ENCODE peak calls at places on chromosomes 3 and 15, in eight cellular contexts. One of them, this sample, is unnamed.
A peak's percentile ranks its signal among the peaks of the same experiment; 100 is the strongest.

GRCh38 chr3:66073464-66074141 is 34.9 kb upstream of the MAGI1 start:
- DNase-seq in cardiac muscle cell: no peak
- DNase-seq in left lung: no peak
- DNase-seq in fibroblast of mammary gland: no peak
- DNase-seq in AG10803: no peak
- DNase-seq in GM23338: no peak
- DNase-seq in right lobe of liver: peak; percentile 77
- DNase-seq in neural progenitor cell: peak; percentile 17
- DNase-seq in this sample: peak; percentile 36

GRCh38 chr15:96348112-96349027 is 17.9 kb downstream of the NR2F2 start:
- DNase-seq in fibroblast of mammary gland: no peak
- DNase-seq in neural progenitor cell: peak; percentile 47
- DNase-seq in left lung: no peak
- DNase-seq in GM23338: peak; percentile 66
- DNase-seq in AG10803: no peak
- DNase-seq in cardiac muscle cell: no peak
- DNase-seq in right lobe of liver: no peak
- DNase-seq in this sample: peak; percentile 57

GRCh38 chr3:43180027-43180426 is 74.1 kb upstream of the POMGNT2 start:
- DNase-seq in fibroblast of mammary gland: peak; percentile 86
- DNase-seq in left lung: no peak
- DNase-seq in AG10803: peak; percentile 68
- DNase-seq in neural progenitor cell: no peak
- DNase-seq in cardiac muscle cell: peak; percentile 86
- DNase-seq in GM23338: no peak
- DNase-seq in right lobe of liver: no peak
- DNase-seq in this sample: peak; percentile 98

GRCh38 chr3:36700537-36701248 is 63.7 kb downstream of the DCLK3 start:
- DNase-seq in AG10803: peak; percentile 77
- DNase-seq in right lobe of liver: peak; percentile 52
- DNase-seq in fibroblast of mammary gland: peak; percentile 80
- DNase-seq in left lung: no peak
- DNase-seq in neural progenitor cell: peak; percentile 74
- DNase-seq in GM23338: peak; percentile 80
- DNase-seq in cardiac muscle cell: peak; percentile 86
- DNase-seq in this sample: peak; percentile 67

GRCh38 chr3:2838533-2839157 is 271.5 kb downstream of the IL5RA start:
- DNase-seq in AG10803: no peak
- DNase-seq in cardiac muscle cell: no peak
- DNase-seq in right lobe of liver: no peak
- DNase-seq in left lung: no peak
- DNase-seq in fibroblast of mammary gland: no peak
- DNase-seq in GM23338: no peak
- DNase-seq in neural progenitor cell: peak; percentile 28
- DNase-seq in this sample: no peak

GRCh38 chr3:144415492-144415891 is 443.9 kb downstream of the DIPK2A start:
- DNase-seq in fibroblast of mammary gland: no peak
- DNase-seq in right lobe of liver: no peak
- DNase-seq in left lung: no peak
- DNase-seq in AG10803: no peak
- DNase-seq in neural progenitor cell: no peak
- DNase-seq in cardiac muscle cell: no peak
- DNase-seq in GM23338: no peak
- DNase-seq in this sample: peak; percentile 3

GRCh38 chr3:31962801-31963205 is 18.3 kb downstream of the OSBPL10 start:
- DNase-seq in GM23338: no peak
- DNase-seq in left lung: no peak
- DNase-seq in right lobe of liver: no peak
- DNase-seq in neural progenitor cell: no peak
- DNase-seq in cardiac muscle cell: no peak
- DNase-seq in fibroblast of mammary gland: peak; percentile 59
- DNase-seq in AG10803: no peak
- DNase-seq in this sample: no peak

GRCh38 chr3:40451551-40451950 is 5.6 kb upstream of the RPL14 start:
- DNase-seq in fibroblast of mammary gland: no peak
- DNase-seq in neural progenitor cell: no peak
- DNase-seq in cardiac muscle cell: no peak
- DNase-seq in left lung: no peak
- DNase-seq in AG10803: no peak
- DNase-seq in right lobe of liver: no peak
- DNase-seq in GM23338: no peak
- DNase-seq in this sample: no peak

GRCh38 chr3:112101946-112102345 is 15.8 kb downstream of the C3orf52 start:
- DNase-seq in left lung: no peak
- DNase-seq in cardiac muscle cell: peak; percentile 34
- DNase-seq in GM23338: no peak
- DNase-seq in AG10803: peak; percentile 65
- DNase-seq in neural progenitor cell: no peak
- DNase-seq in right lobe of liver: no peak
- DNase-seq in fibroblast of mammary gland: peak; percentile 87
- DNase-seq in this sample: peak; percentile 17

GRCh38 chr15:48520376-48521155 is 124.9 kb downstream of the FBN1 start:
- DNase-seq in right lobe of liver: no peak
- DNase-seq in GM23338: peak; percentile 70
- DNase-seq in cardiac muscle cell: no peak
- DNase-seq in neural progenitor cell: peak; percentile 17
- DNase-seq in fibroblast of mammary gland: no peak
- DNase-seq in left lung: peak; percentile 52
- DNase-seq in AG10803: no peak
- DNase-seq in this sample: no peak

GRCh38 chr3:154818676-154819255 is 261.4 kb upstream of the MME start:
- DNase-seq in right lobe of liver: no peak
- DNase-seq in fibroblast of mammary gland: no peak
- DNase-seq in GM23338: no peak
- DNase-seq in cardiac muscle cell: no peak
- DNase-seq in neural progenitor cell: no peak
- DNase-seq in left lung: no peak
- DNase-seq in AG10803: peak; percentile 67
- DNase-seq in this sample: no peak

GRCh38 chr3:15766406-15766805 is 31.4 kb downstream of the ANKRD28 start:
- DNase-seq in neural progenitor cell: no peak
- DNase-seq in cardiac muscle cell: no peak
- DNase-seq in left lung: no peak
- DNase-seq in GM23338: no peak
- DNase-seq in AG10803: no peak
- DNase-seq in right lobe of liver: no peak
- DNase-seq in fibroblast of mammary gland: no peak
- DNase-seq in this sample: no peak

GRCh38 chr3:69738859-69739203 is 433 bp upstream of the MITF start:
- DNase-seq in AG10803: no peak
- DNase-seq in neural progenitor cell: no peak
- DNase-seq in left lung: no peak
- DNase-seq in GM23338: no peak
- DNase-seq in right lobe of liver: no peak
- DNase-seq in cardiac muscle cell: no peak
- DNase-seq in fibroblast of mammary gland: no peak
- DNase-seq in this sample: no peak

GRCh38 chr3:197305854-197306253 is 7.4 kb upstream of the DLG1 start:
- DNase-seq in GM23338: no peak
- DNase-seq in left lung: no peak
- DNase-seq in AG10803: peak; percentile 97
- DNase-seq in fibroblast of mammary gland: peak; percentile 79
- DNase-seq in right lobe of liver: no peak
- DNase-seq in neural progenitor cell: no peak
- DNase-seq in cardiac muscle cell: peak; percentile 71
- DNase-seq in this sample: peak; percentile 94

GRCh38 chr3:14573706-14574105 is 33.6 kb upstream of the GRIP2 start:
- DNase-seq in fibroblast of mammary gland: no peak
- DNase-seq in right lobe of liver: no peak
- DNase-seq in neural progenitor cell: no peak
- DNase-seq in AG10803: no peak
- DNase-seq in cardiac muscle cell: no peak
- DNase-seq in left lung: peak; percentile 61
- DNase-seq in GM23338: no peak
- DNase-seq in this sample: no peak

GRCh38 chr15:99085413-99086326 is 19.2 kb upstream of the SYNM start:
- DNase-seq in neural progenitor cell: no peak
- DNase-seq in cardiac muscle cell: no peak
- DNase-seq in GM23338: no peak
- DNase-seq in right lobe of liver: no peak
- DNase-seq in AG10803: peak; percentile 89
- DNase-seq in fibroblast of mammary gland: peak; percentile 77
- DNase-seq in left lung: no peak
- DNase-seq in this sample: no peak

GRCh38 chr15:24857094-24857437 is 97.7 kb upstream of the SNRPN start:
- DNase-seq in neural progenitor cell: peak; percentile 11
- DNase-seq in GM23338: peak; percentile 26
- DNase-seq in AG10803: no peak
- DNase-seq in fibroblast of mammary gland: no peak
- DNase-seq in cardiac muscle cell: no peak
- DNase-seq in left lung: no peak
- DNase-seq in right lobe of liver: no peak
- DNase-seq in this sample: no peak

GRCh38 chr3:178304758-178305157 is 231.5 kb upstream of the KCNMB2 start:
- DNase-seq in neural progenitor cell: no peak
- DNase-seq in GM23338: no peak
- DNase-seq in AG10803: peak; percentile 71
- DNase-seq in fibroblast of mammary gland: peak; percentile 86
- DNase-seq in cardiac muscle cell: peak; percentile 60
- DNase-seq in right lobe of liver: no peak
- DNase-seq in left lung: no peak
- DNase-seq in this sample: peak; percentile 87

GRCh38 chr15:68317281-68318007 is 39.9 kb downstream of the FEM1B start:
- DNase-seq in GM23338: no peak
- DNase-seq in left lung: peak; percentile 42
- DNase-seq in right lobe of liver: peak; percentile 35
- DNase-seq in fibroblast of mammary gland: no peak
- DNase-seq in AG10803: no peak
- DNase-seq in cardiac muscle cell: no peak
- DNase-seq in neural progenitor cell: no peak
- DNase-seq in this sample: no peak

GRCh38 chr15:64731012-64731806 is 44.2 kb downstream of the RBPMS2 start:
- DNase-seq in right lobe of liver: peak; percentile 90
- DNase-seq in left lung: peak; percentile 93
- DNase-seq in AG10803: peak; percentile 56
- DNase-seq in GM23338: peak; percentile 96
- DNase-seq in fibroblast of mammary gland: peak; percentile 68
- DNase-seq in neural progenitor cell: peak; percentile 90
- DNase-seq in cardiac muscle cell: peak; percentile 80
- DNase-seq in this sample: peak; percentile 72

GRCh38 chr15:57527382-57528091 is 64.2 kb upstream of the MYZAP start:
- DNase-seq in fibroblast of mammary gland: peak; percentile 93
- DNase-seq in left lung: no peak
- DNase-seq in cardiac muscle cell: peak; percentile 94
- DNase-seq in AG10803: peak; percentile 93
- DNase-seq in GM23338: peak; percentile 89
- DNase-seq in neural progenitor cell: peak; percentile 83
- DNase-seq in right lobe of liver: no peak
- DNase-seq in this sample: peak; percentile 90

DNA sequence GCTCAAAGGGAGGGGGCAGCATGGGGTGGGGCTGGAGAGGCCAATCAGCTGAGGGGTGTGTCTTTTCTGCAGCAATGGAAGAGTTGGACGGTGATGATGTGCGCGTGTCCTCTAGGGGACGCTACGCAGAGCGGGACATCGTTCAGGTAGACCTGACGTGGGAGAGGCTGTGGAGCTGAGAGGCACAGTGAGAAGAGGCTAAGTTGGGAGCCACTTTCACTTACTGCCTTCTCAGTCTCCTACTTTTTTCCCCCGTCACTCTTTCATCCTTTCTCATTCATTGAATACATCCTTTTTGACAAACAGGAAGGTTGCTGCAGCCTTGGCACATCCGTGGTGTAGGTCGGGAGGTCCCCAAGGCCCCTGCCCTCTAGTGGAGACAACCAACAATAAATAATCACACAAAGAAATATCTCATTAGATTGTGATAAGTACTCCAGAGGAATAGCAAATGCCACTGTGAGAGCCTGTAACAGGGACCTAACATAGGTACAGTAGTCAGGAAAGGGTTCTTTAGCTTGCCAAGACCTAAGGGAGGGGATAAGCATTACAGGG is 4.4 kb upstream of the BRPF1 start:
- DNase-seq in neural progenitor cell: peak; percentile 69
- DNase-seq in left lung: no peak
- DNase-seq in GM23338: peak; percentile 93
- DNase-seq in AG10803: no peak
- DNase-seq in cardiac muscle cell: no peak
- DNase-seq in fibroblast of mammary gland: no peak
- DNase-seq in right lobe of liver: no peak
- DNase-seq in this sample: no peak
- TF ChIP-seq CTCF in neural progenitor cell: peak; percentile 64
- TF ChIP-seq CTCF in left lung: no peak
- TF ChIP-seq CTCF in GM23338: peak; percentile 93
- TF ChIP-seq CTCF in AG10803: peak; percentile 13
- TF ChIP-seq CTCF in cardiac muscle cell: peak; percentile 41
- TF ChIP-seq CTCF in fibroblast of mammary gland: peak; percentile 28
- TF ChIP-seq CTCF in right lobe of liver: peak; percentile 20
- TF ChIP-seq CTCF in this sample: peak; percentile 19

DNA sequence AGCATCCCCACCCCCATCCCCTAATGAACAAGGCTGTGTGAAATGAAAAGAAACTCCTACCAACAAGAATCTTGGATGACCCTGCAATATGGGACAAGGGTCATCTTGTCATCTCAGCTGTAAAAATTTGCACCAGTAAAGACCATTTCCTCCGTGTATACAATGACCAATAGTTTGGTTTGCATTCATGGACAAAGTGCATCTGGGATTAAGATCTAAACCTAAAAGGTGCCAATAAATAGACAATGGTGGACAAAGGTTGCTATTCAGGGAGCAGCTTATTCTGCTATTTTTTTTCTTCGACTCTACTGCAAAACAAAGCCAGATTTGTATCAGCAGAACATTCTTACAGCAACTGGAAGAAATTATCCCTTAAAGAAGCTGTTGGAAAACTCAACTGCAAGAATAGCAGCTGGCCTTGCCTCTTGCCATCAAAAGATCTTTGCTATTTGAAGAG is 8.0 kb downstream of the MGLL start:
- DNase-seq in left lung: no peak
- DNase-seq in fibroblast of mammary gland: no peak
- DNase-seq in cardiac muscle cell: no peak
- DNase-seq in GM23338: no peak
- DNase-seq in right lobe of liver: no peak
- DNase-seq in AG10803: no peak
- DNase-seq in neural progenitor cell: no peak
- DNase-seq in this sample: no peak
- H3K4me3 ChIP-seq in left lung: no peak overlapping the region
- H3K4me3 ChIP-seq in fibroblast of mammary gland: no peak overlapping the region
- H3K4me3 ChIP-seq in cardiac muscle cell: no peak overlapping the region
- H3K4me3 ChIP-seq in GM23338: no peak overlapping the region
- H3K4me3 ChIP-seq in right lobe of liver: no peak overlapping the region
- H3K4me3 ChIP-seq in AG10803: no peak overlapping the region
- H3K4me3 ChIP-seq in neural progenitor cell: no peak overlapping the region
- H3K4me3 ChIP-seq in this sample: no peak overlapping the region

GRCh38 chr3:86245360-86245759 is 745.6 kb downstream of the VGLL3 start:
- DNase-seq in GM23338: peak; percentile 55
- DNase-seq in left lung: no peak
- DNase-seq in right lobe of liver: no peak
- DNase-seq in fibroblast of mammary gland: no peak
- DNase-seq in AG10803: no peak
- DNase-seq in neural progenitor cell: no peak
- DNase-seq in cardiac muscle cell: no peak
- DNase-seq in this sample: no peak
- TF ChIP-seq CTCF in GM23338: peak; percentile 84
- TF ChIP-seq CTCF in left lung: no peak
- TF ChIP-seq CTCF in right lobe of liver: peak; percentile 20
- TF ChIP-seq CTCF in fibroblast of mammary gland: no peak
- TF ChIP-seq CTCF in AG10803: no peak
- TF ChIP-seq CTCF in neural progenitor cell: peak; percentile 69
- TF ChIP-seq CTCF in cardiac muscle cell: no peak
- TF ChIP-seq CTCF in this sample: no peak

GRCh38 chr15:74011610-74012009 is 17.1 kb downstream of the PML start:
- DNase-seq in cardiac muscle cell: peak; percentile 91
- DNase-seq in GM23338: no peak
- DNase-seq in AG10803: peak; percentile 42
- DNase-seq in neural progenitor cell: no peak
- DNase-seq in right lobe of liver: peak; percentile 88
- DNase-seq in left lung: no peak
- DNase-seq in fibroblast of mammary gland: peak; percentile 63
- DNase-seq in this sample: peak; percentile 60
- H3K4me3 ChIP-seq in cardiac muscle cell: no peak overlapping the region
- H3K4me3 ChIP-seq in GM23338: no peak overlapping the region
- H3K4me3 ChIP-seq in AG10803: no peak overlapping the region
- H3K4me3 ChIP-seq in neural progenitor cell: no peak overlapping the region
- H3K4me3 ChIP-seq in right lobe of liver: no peak overlapping the region
- H3K4me3 ChIP-seq in left lung: no peak overlapping the region
- H3K4me3 ChIP-seq in fibroblast of mammary gland: no peak overlapping the region
- H3K4me3 ChIP-seq in this sample: no peak overlapping the region